ENCODE peak calls at places on chromosome 3, in nine cellular contexts. One of them, this sample, is unnamed.

GRCh38 chr3:99544819-99545281 is 93.5 kb upstream of the COL8A1 start:
- DNase-seq in stimulated activated CD4-positive, alpha-beta T cell treated with anti-CD3 and anti-CD28 coated beads, Interleukin-1b, Interleukin-23, amount 100 ng/mL, for 1 hour: no peak
- DNase-seq in natural killer cell: no peak
- DNase-seq in AG10803: peak; percentile 89
- DNase-seq in activated CD4-positive, alpha-beta T cell treated with anti-CD3 and anti-CD28 coated beads, Interleukin-2, amount 50 U/mL, for 1 hour: no peak
- DNase-seq in pancreas: no peak
- DNase-seq in T-helper 9 cell: no peak
- DNase-seq in lower leg skin: peak; percentile 27
- DNase-seq in epithelial cell of esophagus: peak; percentile 74
- DNase-seq in this sample: peak; percentile 6

GRCh38 chr3:18346097-18346496 is 79.0 kb downstream of the SATB1 start:
- DNase-seq in stimulated activated CD4-positive, alpha-beta T cell treated with anti-CD3 and anti-CD28 coated beads, Interleukin-1b, Interleukin-23, amount 100 ng/mL, for 1 hour: no peak
- DNase-seq in AG10803: no peak
- DNase-seq in T-helper 9 cell: no peak
- DNase-seq in pancreas: no peak
- DNase-seq in lower leg skin: no peak
- DNase-seq in natural killer cell: no peak
- DNase-seq in activated CD4-positive, alpha-beta T cell treated with anti-CD3 and anti-CD28 coated beads, Interleukin-2, amount 50 U/mL, for 1 hour: no peak
- DNase-seq in epithelial cell of esophagus: no peak
- DNase-seq in this sample: no peak

GRCh38 chr3:171028779-171029232 is 2.3 kb upstream of the SLC2A2 start:
- DNase-seq in activated CD4-positive, alpha-beta T cell treated with anti-CD3 and anti-CD28 coated beads, Interleukin-2, amount 50 U/mL, for 1 hour: no peak
- DNase-seq in lower leg skin: no peak
- DNase-seq in AG10803: peak; percentile 92
- DNase-seq in stimulated activated CD4-positive, alpha-beta T cell treated with anti-CD3 and anti-CD28 coated beads, Interleukin-1b, Interleukin-23, amount 100 ng/mL, for 1 hour: no peak
- DNase-seq in natural killer cell: no peak
- DNase-seq in pancreas: no peak
- DNase-seq in epithelial cell of esophagus: peak; percentile 48
- DNase-seq in T-helper 9 cell: no peak
- DNase-seq in this sample: no peak

GRCh38 chr3:46676601-46677071 is 16.8 kb downstream of the ALS2CL start:
- DNase-seq in pancreas: no peak
- DNase-seq in AG10803: no peak
- DNase-seq in epithelial cell of esophagus: no peak
- DNase-seq in stimulated activated CD4-positive, alpha-beta T cell treated with anti-CD3 and anti-CD28 coated beads, Interleukin-1b, Interleukin-23, amount 100 ng/mL, for 1 hour: no peak
- DNase-seq in activated CD4-positive, alpha-beta T cell treated with anti-CD3 and anti-CD28 coated beads, Interleukin-2, amount 50 U/mL, for 1 hour: no peak
- DNase-seq in T-helper 9 cell: no peak
- DNase-seq in lower leg skin: no peak
- DNase-seq in natural killer cell: no peak
- DNase-seq in this sample: no peak

GRCh38 chr3:151875759-151876158 is 2.3 kb downstream of the SUCNR1 start:
- DNase-seq in pancreas: no peak
- DNase-seq in epithelial cell of esophagus: no peak
- DNase-seq in natural killer cell: no peak
- DNase-seq in activated CD4-positive, alpha-beta T cell treated with anti-CD3 and anti-CD28 coated beads, Interleukin-2, amount 50 U/mL, for 1 hour: no peak
- DNase-seq in AG10803: no peak
- DNase-seq in lower leg skin: no peak
- DNase-seq in stimulated activated CD4-positive, alpha-beta T cell treated with anti-CD3 and anti-CD28 coated beads, Interleukin-1b, Interleukin-23, amount 100 ng/mL, for 1 hour: no peak
- DNase-seq in T-helper 9 cell: no peak
- DNase-seq in this sample: no peak

GRCh38 chr3:97949743-97950142 is 22.5 kb downstream of the RIOX2 start:
- DNase-seq in AG10803: no peak
- DNase-seq in lower leg skin: no peak
- DNase-seq in activated CD4-positive, alpha-beta T cell treated with anti-CD3 and anti-CD28 coated beads, Interleukin-2, amount 50 U/mL, for 1 hour: no peak
- DNase-seq in epithelial cell of esophagus: no peak
- DNase-seq in natural killer cell: no peak
- DNase-seq in stimulated activated CD4-positive, alpha-beta T cell treated with anti-CD3 and anti-CD28 coated beads, Interleukin-1b, Interleukin-23, amount 100 ng/mL, for 1 hour: no peak
- DNase-seq in pancreas: no peak
- DNase-seq in T-helper 9 cell: no peak
- DNase-seq in this sample: no peak

GRCh38 chr3:30941342-30941741 is 46.9 kb upstream of the GADL1 start:
- DNase-seq in AG10803: no peak
- DNase-seq in stimulated activated CD4-positive, alpha-beta T cell treated with anti-CD3 and anti-CD28 coated beads, Interleukin-1b, Interleukin-23, amount 100 ng/mL, for 1 hour: no peak
- DNase-seq in pancreas: no peak
- DNase-seq in T-helper 9 cell: no peak
- DNase-seq in natural killer cell: no peak
- DNase-seq in lower leg skin: no peak
- DNase-seq in activated CD4-positive, alpha-beta T cell treated with anti-CD3 and anti-CD28 coated beads, Interleukin-2, amount 50 U/mL, for 1 hour: no peak
- DNase-seq in epithelial cell of esophagus: no peak
- DNase-seq in this sample: no peak

GRCh38 chr3:124277516-124277890 is 285.6 kb upstream of the ROPN1 start:
- DNase-seq in lower leg skin: no peak
- DNase-seq in AG10803: peak; percentile 45
- DNase-seq in activated CD4-positive, alpha-beta T cell treated with anti-CD3 and anti-CD28 coated beads, Interleukin-2, amount 50 U/mL, for 1 hour: no peak
- DNase-seq in natural killer cell: no peak
- DNase-seq in stimulated activated CD4-positive, alpha-beta T cell treated with anti-CD3 and anti-CD28 coated beads, Interleukin-1b, Interleukin-23, amount 100 ng/mL, for 1 hour: no peak
- DNase-seq in pancreas: no peak
- DNase-seq in T-helper 9 cell: no peak
- DNase-seq in epithelial cell of esophagus: peak; percentile 12
- DNase-seq in this sample: no peak

GRCh38 chr3:71732637-71733036 is 7.4 kb upstream of the EIF4E3 start:
- DNase-seq in AG10803: no peak
- DNase-seq in lower leg skin: no peak
- DNase-seq in epithelial cell of esophagus: no peak
- DNase-seq in activated CD4-positive, alpha-beta T cell treated with anti-CD3 and anti-CD28 coated beads, Interleukin-2, amount 50 U/mL, for 1 hour: no peak
- DNase-seq in natural killer cell: no peak
- DNase-seq in pancreas: no peak
- DNase-seq in T-helper 9 cell: no peak
- DNase-seq in stimulated activated CD4-positive, alpha-beta T cell treated with anti-CD3 and anti-CD28 coated beads, Interleukin-1b, Interleukin-23, amount 100 ng/mL, for 1 hour: no peak
- DNase-seq in this sample: no peak

GRCh38 chr3:150844484-150844883 is 60.8 kb downstream of the MINDY4B start:
- DNase-seq in activated CD4-positive, alpha-beta T cell treated with anti-CD3 and anti-CD28 coated beads, Interleukin-2, amount 50 U/mL, for 1 hour: no peak
- DNase-seq in epithelial cell of esophagus: no peak
- DNase-seq in AG10803: no peak
- DNase-seq in pancreas: no peak
- DNase-seq in T-helper 9 cell: no peak
- DNase-seq in natural killer cell: no peak
- DNase-seq in lower leg skin: no peak
- DNase-seq in stimulated activated CD4-positive, alpha-beta T cell treated with anti-CD3 and anti-CD28 coated beads, Interleukin-1b, Interleukin-23, amount 100 ng/mL, for 1 hour: no peak
- DNase-seq in this sample: no peak

GRCh38 chr3:173911446-173911845 is 513.9 kb downstream of the NLGN1 start:
- DNase-seq in stimulated activated CD4-positive, alpha-beta T cell treated with anti-CD3 and anti-CD28 coated beads, Interleukin-1b, Interleukin-23, amount 100 ng/mL, for 1 hour: no peak
- DNase-seq in natural killer cell: no peak
- DNase-seq in activated CD4-positive, alpha-beta T cell treated with anti-CD3 and anti-CD28 coated beads, Interleukin-2, amount 50 U/mL, for 1 hour: no peak
- DNase-seq in AG10803: no peak
- DNase-seq in epithelial cell of esophagus: no peak
- DNase-seq in pancreas: no peak
- DNase-seq in T-helper 9 cell: no peak
- DNase-seq in lower leg skin: no peak
- DNase-seq in this sample: no peak

GRCh38 chr3:48418140-48418539 is 11.7 kb downstream of the PLXNB1 start:
- DNase-seq in lower leg skin: no peak
- DNase-seq in AG10803: no peak
- DNase-seq in T-helper 9 cell: no peak
- DNase-seq in activated CD4-positive, alpha-beta T cell treated with anti-CD3 and anti-CD28 coated beads, Interleukin-2, amount 50 U/mL, for 1 hour: no peak
- DNase-seq in stimulated activated CD4-positive, alpha-beta T cell treated with anti-CD3 and anti-CD28 coated beads, Interleukin-1b, Interleukin-23, amount 100 ng/mL, for 1 hour: no peak
- DNase-seq in natural killer cell: no peak
- DNase-seq in pancreas: no peak
- DNase-seq in epithelial cell of esophagus: no peak
- DNase-seq in this sample: no peak

GRCh38 chr3:121739902-121740301 is 9.6 kb downstream of the GOLGB1 start:
- DNase-seq in T-helper 9 cell: no peak
- DNase-seq in AG10803: no peak
- DNase-seq in natural killer cell: no peak
- DNase-seq in epithelial cell of esophagus: no peak
- DNase-seq in lower leg skin: no peak
- DNase-seq in activated CD4-positive, alpha-beta T cell treated with anti-CD3 and anti-CD28 coated beads, Interleukin-2, amount 50 U/mL, for 1 hour: no peak
- DNase-seq in stimulated activated CD4-positive, alpha-beta T cell treated with anti-CD3 and anti-CD28 coated beads, Interleukin-1b, Interleukin-23, amount 100 ng/mL, for 1 hour: no peak
- DNase-seq in pancreas: no peak
- DNase-seq in this sample: no peak

GRCh38 chr3:155202626-155203025 is 90.9 kb downstream of the STRIT1 start:
- DNase-seq in T-helper 9 cell: no peak
- DNase-seq in pancreas: no peak
- DNase-seq in lower leg skin: peak; percentile 58
- DNase-seq in AG10803: peak; percentile 97
- DNase-seq in natural killer cell: no peak
- DNase-seq in epithelial cell of esophagus: no peak
- DNase-seq in activated CD4-positive, alpha-beta T cell treated with anti-CD3 and anti-CD28 coated beads, Interleukin-2, amount 50 U/mL, for 1 hour: no peak
- DNase-seq in stimulated activated CD4-positive, alpha-beta T cell treated with anti-CD3 and anti-CD28 coated beads, Interleukin-1b, Interleukin-23, amount 100 ng/mL, for 1 hour: no peak
- DNase-seq in this sample: no peak

GRCh38 chr3:31472479-31473390 is 60.0 kb upstream of the STT3B start:
- DNase-seq in natural killer cell: no peak
- DNase-seq in stimulated activated CD4-positive, alpha-beta T cell treated with anti-CD3 and anti-CD28 coated beads, Interleukin-1b, Interleukin-23, amount 100 ng/mL, for 1 hour: no peak
- DNase-seq in AG10803: no peak
- DNase-seq in pancreas: no peak
- DNase-seq in activated CD4-positive, alpha-beta T cell treated with anti-CD3 and anti-CD28 coated beads, Interleukin-2, amount 50 U/mL, for 1 hour: no peak
- DNase-seq in lower leg skin: no peak
- DNase-seq in epithelial cell of esophagus: peak; percentile 18
- DNase-seq in T-helper 9 cell: no peak
- DNase-seq in this sample: no peak

GRCh38 chr3:184553385-184553784 is 8.2 kb upstream of the EPHB3 start:
- DNase-seq in activated CD4-positive, alpha-beta T cell treated with anti-CD3 and anti-CD28 coated beads, Interleukin-2, amount 50 U/mL, for 1 hour: no peak
- DNase-seq in epithelial cell of esophagus: no peak
- DNase-seq in pancreas: no peak
- DNase-seq in natural killer cell: no peak
- DNase-seq in lower leg skin: no peak
- DNase-seq in T-helper 9 cell: no peak
- DNase-seq in AG10803: no peak
- DNase-seq in stimulated activated CD4-positive, alpha-beta T cell treated with anti-CD3 and anti-CD28 coated beads, Interleukin-1b, Interleukin-23, amount 100 ng/mL, for 1 hour: no peak
- DNase-seq in this sample: no peak

GRCh38 chr3:72535789-72536188 is 312.5 kb downstream of the SHQ1 start:
- DNase-seq in stimulated activated CD4-positive, alpha-beta T cell treated with anti-CD3 and anti-CD28 coated beads, Interleukin-1b, Interleukin-23, amount 100 ng/mL, for 1 hour: no peak
- DNase-seq in lower leg skin: no peak
- DNase-seq in pancreas: no peak
- DNase-seq in epithelial cell of esophagus: no peak
- DNase-seq in AG10803: no peak
- DNase-seq in natural killer cell: no peak
- DNase-seq in T-helper 9 cell: no peak
- DNase-seq in activated CD4-positive, alpha-beta T cell treated with anti-CD3 and anti-CD28 coated beads, Interleukin-2, amount 50 U/mL, for 1 hour: no peak
- DNase-seq in this sample: no peak